ENCODE peak calls at places on chromosomes 3 and 15, in six cellular contexts. One of them, this sample, is unnamed. For H3K4me1 and H3K36me3, the result is how much of the 10 kb centered on the place peaks cover.

GRCh38 chr3:114632757-114633424 is 339.1 kb downstream of the TIGIT start:
- DNase-seq in ovary: no peak
- DNase-seq in lower lobe of right lung: no peak
- DNase-seq in IMR-90: no peak
- DNase-seq in uterus: no peak
- DNase-seq in CD8-positive, alpha-beta T cell: no peak
- DNase-seq in this sample: no peak

GRCh38 chr15:68658151-68658550 is 79.4 kb downstream of the CORO2B start:
- DNase-seq in ovary: no peak
- DNase-seq in lower lobe of right lung: no peak
- DNase-seq in IMR-90: no peak
- DNase-seq in uterus: no peak
- DNase-seq in CD8-positive, alpha-beta T cell: no peak
- DNase-seq in this sample: no peak

GRCh38 chr15:64731807-64732151 is 43.6 kb downstream of the RBPMS2 start:
- DNase-seq in ovary: no peak
- DNase-seq in lower lobe of right lung: no peak
- DNase-seq in IMR-90: no peak
- DNase-seq in uterus: no peak
- DNase-seq in CD8-positive, alpha-beta T cell: no peak
- DNase-seq in this sample: no peak

GRCh38 chr15:100703032-100703578 is 100.7 kb downstream of the ASB7 start:
- DNase-seq in ovary: peak
- DNase-seq in lower lobe of right lung: no peak
- DNase-seq in IMR-90: peak
- DNase-seq in uterus: peak
- DNase-seq in CD8-positive, alpha-beta T cell: no peak
- DNase-seq in this sample: no peak

GRCh38 chr3:14883226-14883625 is 64.2 kb upstream of the NR2C2 start:
- DNase-seq in ovary: no peak
- DNase-seq in lower lobe of right lung: no peak
- DNase-seq in IMR-90: no peak
- DNase-seq in uterus: no peak
- DNase-seq in CD8-positive, alpha-beta T cell: no peak
- DNase-seq in this sample: no peak

GRCh38 chr15:88242586-88242985 is 14.0 kb downstream of the NTRK3 start:
- DNase-seq in ovary: no peak
- DNase-seq in lower lobe of right lung: no peak
- DNase-seq in IMR-90: no peak
- DNase-seq in uterus: no peak
- DNase-seq in CD8-positive, alpha-beta T cell: no peak
- DNase-seq in this sample: no peak

GRCh38 chr3:52249683-52250082 is 4.1 kb downstream of the PPM1M start:
- DNase-seq in ovary: no peak
- DNase-seq in lower lobe of right lung: no peak
- DNase-seq in IMR-90: no peak
- DNase-seq in uterus: no peak
- DNase-seq in CD8-positive, alpha-beta T cell: no peak
- DNase-seq in this sample: no peak

GRCh38 chr3:110615454-110615853 is 456.2 kb upstream of the NECTIN3 start:
- DNase-seq in ovary: no peak
- DNase-seq in lower lobe of right lung: no peak
- DNase-seq in IMR-90: no peak
- DNase-seq in uterus: no peak
- DNase-seq in CD8-positive, alpha-beta T cell: no peak
- DNase-seq in this sample: no peak

GRCh38 chr15:80559761-80560160 is 135.3 kb upstream of the ABHD17C start:
- DNase-seq in ovary: no peak
- DNase-seq in lower lobe of right lung: no peak
- DNase-seq in IMR-90: no peak
- DNase-seq in uterus: no peak
- DNase-seq in CD8-positive, alpha-beta T cell: no peak
- DNase-seq in this sample: no peak

GRCh38 chr15:58346361-58346760 is 85.4 kb upstream of the LIPC start:
- DNase-seq in ovary: no peak
- DNase-seq in lower lobe of right lung: peak
- DNase-seq in IMR-90: no peak
- DNase-seq in uterus: no peak
- DNase-seq in CD8-positive, alpha-beta T cell: no peak
- DNase-seq in this sample: no peak

GRCh38 chr3:30516238-30516637 is 90.2 kb upstream of the TGFBR2 start:
- DNase-seq in ovary: no peak
- DNase-seq in lower lobe of right lung: no peak
- DNase-seq in IMR-90: peak
- DNase-seq in uterus: no peak
- DNase-seq in CD8-positive, alpha-beta T cell: no peak
- DNase-seq in this sample: no peak

GRCh38 chr15:47787875-47788274 is 70.6 kb downstream of the SEMA6D start:
- DNase-seq in ovary: no peak
- DNase-seq in lower lobe of right lung: no peak
- DNase-seq in IMR-90: no peak
- DNase-seq in uterus: no peak
- DNase-seq in CD8-positive, alpha-beta T cell: no peak
- DNase-seq in this sample: peak

GRCh38 chr15:42385206-42385979 is 26.1 kb downstream of the CAPN3 start:
- DNase-seq in ovary: no peak
- DNase-seq in lower lobe of right lung: no peak
- DNase-seq in IMR-90: peak
- DNase-seq in uterus: no peak
- DNase-seq in CD8-positive, alpha-beta T cell: no peak
- DNase-seq in this sample: peak

GRCh38 chr3:66442254-66443249 is 58.3 kb downstream of the LRIG1 start:
- DNase-seq in ovary: peak
- DNase-seq in lower lobe of right lung: peak
- DNase-seq in IMR-90: peak
- DNase-seq in uterus: peak
- DNase-seq in CD8-positive, alpha-beta T cell: no peak
- DNase-seq in this sample: peak

GRCh38 chr3:139202226-139202958 is 141.4 kb upstream of the MRPS22 start:
- DNase-seq in ovary: no peak
- DNase-seq in lower lobe of right lung: no peak
- DNase-seq in IMR-90: no peak
- DNase-seq in uterus: no peak
- DNase-seq in CD8-positive, alpha-beta T cell: no peak
- DNase-seq in this sample: peak

GRCh38 chr15:100721758-100722550 is 119.6 kb downstream of the ASB7 start:
- DNase-seq in ovary: peak
- DNase-seq in lower lobe of right lung: peak
- DNase-seq in IMR-90: peak
- DNase-seq in uterus: peak
- DNase-seq in CD8-positive, alpha-beta T cell: no peak
- DNase-seq in this sample: no peak

GRCh38 chr3:143895805-143896204 is 47.5 kb upstream of the SLC9A9 start:
- DNase-seq in ovary: no peak
- DNase-seq in lower lobe of right lung: no peak
- DNase-seq in IMR-90: peak
- DNase-seq in uterus: no peak
- DNase-seq in CD8-positive, alpha-beta T cell: no peak
- DNase-seq in this sample: no peak

GRCh38 chr3:159559771-159560170 is 428.9 kb upstream of the IL12A start:
- DNase-seq in ovary: no peak
- DNase-seq in lower lobe of right lung: no peak
- DNase-seq in IMR-90: no peak
- DNase-seq in uterus: no peak
- DNase-seq in CD8-positive, alpha-beta T cell: no peak
- DNase-seq in this sample: no peak

GRCh38 chr3:128588147-128588546 is 62.5 kb downstream of the RPN1 start:
- DNase-seq in ovary: no peak
- DNase-seq in lower lobe of right lung: no peak
- DNase-seq in IMR-90: no peak
- DNase-seq in uterus: no peak
- DNase-seq in CD8-positive, alpha-beta T cell: no peak
- DNase-seq in this sample: no peak

GRCh38 chr3:50466177-50466576 is 37.3 kb downstream of the CACNA2D2 start:
- DNase-seq in ovary: no peak
- DNase-seq in lower lobe of right lung: no peak
- DNase-seq in IMR-90: no peak
- DNase-seq in uterus: no peak
- DNase-seq in CD8-positive, alpha-beta T cell: no peak
- DNase-seq in this sample: no peak

GRCh38 chr3:164476631-164477030 is 601.7 kb downstream of the SI start:
- DNase-seq in ovary: no peak
- DNase-seq in lower lobe of right lung: no peak
- DNase-seq in IMR-90: no peak
- DNase-seq in uterus: no peak
- DNase-seq in CD8-positive, alpha-beta T cell: no peak
- DNase-seq in this sample: no peak

GRCh38 chr3:138409171-138409570 is 25.2 kb upstream of the ESYT3 start:
- DNase-seq in ovary: no peak
- DNase-seq in lower lobe of right lung: no peak
- DNase-seq in IMR-90: peak
- DNase-seq in uterus: no peak
- DNase-seq in CD8-positive, alpha-beta T cell: no peak
- DNase-seq in this sample: no peak

GRCh38 chr15:90954712-90955671 is at the start of gene RCCD1:
- DNase-seq in ovary: peak
- DNase-seq in lower lobe of right lung: peak
- DNase-seq in IMR-90: peak
- DNase-seq in uterus: peak
- DNase-seq in CD8-positive, alpha-beta T cell: peak
- DNase-seq in this sample: peak

GRCh38 chr3:141250342-141250741 is 18.7 kb downstream of the PXYLP1 start:
- DNase-seq in ovary: no peak
- DNase-seq in lower lobe of right lung: no peak
- DNase-seq in IMR-90: no peak
- DNase-seq in uterus: no peak
- DNase-seq in CD8-positive, alpha-beta T cell: no peak
- DNase-seq in this sample: no peak

GRCh38 chr3:141246958-141247301 is 15.3 kb downstream of the PXYLP1 start:
- DNase-seq in ovary: no peak
- DNase-seq in lower lobe of right lung: no peak
- DNase-seq in IMR-90: no peak
- DNase-seq in uterus: no peak
- DNase-seq in CD8-positive, alpha-beta T cell: no peak
- DNase-seq in this sample: no peak

GRCh38 chr3:141250828-141251227 is 19.2 kb downstream of the PXYLP1 start:
- DNase-seq in ovary: no peak
- DNase-seq in lower lobe of right lung: no peak
- DNase-seq in IMR-90: peak
- DNase-seq in uterus: no peak
- DNase-seq in CD8-positive, alpha-beta T cell: no peak
- DNase-seq in this sample: no peak

GRCh38 chr3:141248064-141248463 is 16.4 kb downstream of the PXYLP1 start:
- DNase-seq in ovary: no peak
- DNase-seq in lower lobe of right lung: no peak
- DNase-seq in IMR-90: no peak
- DNase-seq in uterus: no peak
- DNase-seq in CD8-positive, alpha-beta T cell: no peak
- DNase-seq in this sample: no peak

DNA sequence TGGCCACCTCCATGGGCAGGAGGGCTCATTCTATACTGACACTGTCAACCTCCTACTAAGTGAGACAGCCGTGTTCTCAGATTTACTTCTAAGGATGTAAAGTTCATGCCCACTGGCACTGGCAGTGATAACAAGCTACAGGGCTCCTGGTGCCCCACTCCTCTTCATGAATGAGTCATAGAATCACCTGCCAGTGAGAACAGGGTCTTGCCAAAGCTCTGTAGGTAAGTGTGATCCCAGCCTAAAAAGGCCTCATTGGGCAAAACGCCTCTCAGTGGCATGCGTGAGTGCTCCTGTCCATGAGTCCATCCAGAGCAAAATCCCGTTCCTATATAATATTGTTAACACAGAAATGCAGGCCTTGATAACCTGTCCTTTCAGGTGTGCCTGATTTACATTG is 17.4 kb downstream of the PXYLP1 start:
- DNase-seq in ovary: no peak
- DNase-seq in lower lobe of right lung: no peak
- DNase-seq in IMR-90: no peak
- DNase-seq in uterus: no peak
- DNase-seq in CD8-positive, alpha-beta T cell: no peak
- DNase-seq in this sample: no peak
- TF ChIP-seq CTCF in ovary: no peak
- TF ChIP-seq CTCF in lower lobe of right lung: no peak
- TF ChIP-seq CTCF in IMR-90: no peak
- TF ChIP-seq CTCF in uterus: no peak
- TF ChIP-seq CTCF in CD8-positive, alpha-beta T cell: no peak
- TF ChIP-seq CTCF in this sample: no peak

GRCh38 chr3:185757176-185757575 is 67.7 kb downstream of the IGF2BP2 start:
- DNase-seq in ovary: no peak
- DNase-seq in lower lobe of right lung: no peak
- DNase-seq in IMR-90: no peak
- DNase-seq in uterus: no peak
- DNase-seq in CD8-positive, alpha-beta T cell: no peak
- DNase-seq in this sample: no peak

GRCh38 chr3:185758912-185759311 is 65.9 kb downstream of the IGF2BP2 start:
- DNase-seq in ovary: no peak
- DNase-seq in lower lobe of right lung: no peak
- DNase-seq in IMR-90: no peak
- DNase-seq in uterus: no peak
- DNase-seq in CD8-positive, alpha-beta T cell: no peak
- DNase-seq in this sample: no peak

GRCh38 chr3:185760091-185760490 is 64.8 kb downstream of the IGF2BP2 start:
- DNase-seq in ovary: no peak
- DNase-seq in lower lobe of right lung: no peak
- DNase-seq in IMR-90: no peak
- DNase-seq in uterus: no peak
- DNase-seq in CD8-positive, alpha-beta T cell: no peak
- DNase-seq in this sample: no peak

GRCh38 chr3:185760550-185760949 is 64.3 kb downstream of the IGF2BP2 start:
- DNase-seq in ovary: no peak
- DNase-seq in lower lobe of right lung: no peak
- DNase-seq in IMR-90: no peak
- DNase-seq in uterus: no peak
- DNase-seq in CD8-positive, alpha-beta T cell: no peak
- DNase-seq in this sample: no peak

DNA sequence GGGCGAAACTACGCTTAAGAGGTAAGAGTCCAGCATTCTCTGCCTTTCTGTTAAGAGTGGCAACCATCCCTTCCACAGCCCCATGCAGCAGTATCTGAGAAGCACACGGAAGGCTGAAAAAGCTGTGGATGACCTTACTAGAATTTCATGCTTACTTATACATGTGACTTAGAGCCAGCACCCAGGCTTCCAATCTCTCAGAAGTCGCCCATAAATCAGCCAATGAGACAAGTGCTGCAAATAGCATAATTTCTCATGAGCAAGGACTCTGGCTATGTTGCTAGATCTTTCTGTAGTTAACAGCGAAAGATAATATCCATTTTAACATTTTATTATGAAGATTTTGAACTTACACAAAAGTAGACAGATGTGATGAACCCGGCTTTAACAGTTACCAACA is 65.3 kb downstream of the IGF2BP2 start:
- DNase-seq in ovary: no peak
- DNase-seq in lower lobe of right lung: no peak
- DNase-seq in IMR-90: no peak
- DNase-seq in uterus: no peak
- DNase-seq in CD8-positive, alpha-beta T cell: no peak
- DNase-seq in this sample: no peak
- H3K4me1 ChIP-seq in ovary: under half
- H3K4me1 ChIP-seq in lower lobe of right lung: under half
- H3K4me1 ChIP-seq in IMR-90: under half
- H3K4me1 ChIP-seq in uterus: under half
- H3K4me1 ChIP-seq in CD8-positive, alpha-beta T cell: under half
- H3K4me1 ChIP-seq in this sample: under half

GRCh38 chr3:61251174-61251972 is at the start of gene FHIT:
- DNase-seq in ovary: peak
- DNase-seq in lower lobe of right lung: peak
- DNase-seq in IMR-90: peak
- DNase-seq in uterus: peak
- DNase-seq in CD8-positive, alpha-beta T cell: peak
- DNase-seq in this sample: peak
- H3K36me3 ChIP-seq in ovary: under half
- H3K36me3 ChIP-seq in lower lobe of right lung: under half
- H3K36me3 ChIP-seq in IMR-90: under half
- H3K36me3 ChIP-seq in uterus: under half
- H3K36me3 ChIP-seq in CD8-positive, alpha-beta T cell: under half
- H3K36me3 ChIP-seq in this sample: under half

GRCh38 chr3:118941236-118941635 is 93.4 kb downstream of the IGSF11 start:
- DNase-seq in ovary: no peak
- DNase-seq in lower lobe of right lung: no peak
- DNase-seq in IMR-90: no peak
- DNase-seq in uterus: no peak
- DNase-seq in CD8-positive, alpha-beta T cell: no peak
- DNase-seq in this sample: no peak
- TF ChIP-seq CTCF in ovary: no peak
- TF ChIP-seq CTCF in lower lobe of right lung: no peak
- TF ChIP-seq CTCF in IMR-90: no peak
- TF ChIP-seq CTCF in uterus: no peak
- TF ChIP-seq CTCF in CD8-positive, alpha-beta T cell: no peak
- TF ChIP-seq CTCF in this sample: no peak